ENCODE peak calls at places on chromosome 21, in five cellular contexts. U is neural crest cell, A is D341Med, E is GM04504, H is HFFc6. J is an unnamed sample.

GRCh38 chr21:34184232-34184631 is 110.9 kb downstream of the MRPS6 start:
- DNase-seq in H (no peak), U (no peak), A (no peak), E (no peak), J (no peak)

GRCh38 chr21:42376338-42376982 is 10.1 kb upstream of the TFF1 start:
- DNase-seq in H (no peak), A (no peak), E (no peak), U (no peak), J (no peak)

GRCh38 chr21:26583737-26584136 is 10.7 kb upstream of the CYYR1 start:
- DNase-seq in E (no peak), A (no peak), H (no peak), U (no peak), J (no peak)

GRCh38 chr21:32475162-32475812 is 62.8 kb downstream of the EVA1C start:
- DNase-seq in U (no peak), E (peak; percentile 88), A (no peak), H (peak; percentile 84), J (no peak)

GRCh38 chr21:17343055-17343454 is 169.8 kb upstream of the CXADR start:
- DNase-seq in H (no peak), A (no peak), U (peak; percentile 8), E (no peak), J (no peak)

GRCh38 chr21:45455321-45456013 is 50.5 kb downstream of the COL18A1 start:
- DNase-seq in E (no peak), H (no peak), U (no peak), A (no peak), J (no peak)

GRCh38 chr21:42411197-42411869 is 7.6 kb downstream of the UBASH3A start:
- DNase-seq in H (no peak), A (no peak), E (no peak), U (no peak), J (no peak)

GRCh38 chr21:30638686-30639085 is 3.7 kb downstream of the KRTAP20-2 start:
- DNase-seq in U (no peak), H (no peak), A (no peak), E (no peak), J (no peak)

GRCh38 chr21:41283211-41283818 is 33.3 kb upstream of the FAM3B start:
- DNase-seq in H (peak; percentile 73), A (peak; percentile 72), U (peak; percentile 33), E (peak; percentile 67), J (peak; percentile 65)

GRCh38 chr21:37868896-37869295 is 47.4 kb downstream of the KCNJ6 start:
- DNase-seq in H (peak; percentile 68), U (no peak), E (peak; percentile 52), A (no peak), J (no peak)

GRCh38 chr21:44521928-44522752 is 17.9 kb downstream of the KRTAP10-1 start:
- DNase-seq in E (no peak), A (no peak), H (no peak), U (no peak), J (no peak)

GRCh38 chr21:37186983-37187382 is 80.2 kb downstream of the VPS26C start:
- DNase-seq in E (no peak), U (no peak), A (no peak), H (no peak), J (no peak)

GRCh38 chr21:45592208-45592619 is 50.0 kb upstream of the SLC19A1 start:
- DNase-seq in H (no peak), U (no peak), A (no peak), E (no peak), J (no peak)

GRCh38 chr21:13937236-13937635 is 273.5 kb downstream of the LIPI start:
- DNase-seq in A (peak; percentile 4), E (no peak), H (no peak), U (no peak), J (no peak)

GRCh38 chr21:35004289-35004688 is 44.8 kb downstream of the RUNX1 start:
- DNase-seq in H (no peak), U (no peak), E (no peak), A (no peak), J (no peak)

GRCh38 chr21:39071623-39072214 is 111.5 kb downstream of the PSMG1 start:
- DNase-seq in E (no peak), A (no peak), U (no peak), H (peak; percentile 38), J (peak; percentile 74)

GRCh38 chr21:41024341-41025056 is 143.5 kb upstream of the BACE2 start:
- DNase-seq in U (no peak), E (no peak), H (no peak), A (no peak), J (no peak)

GRCh38 chr21:32733356-32733755 is 5.5 kb upstream of the SYNJ1 start:
- DNase-seq in E (no peak), A (no peak), U (no peak), H (no peak), J (no peak)

GRCh38 chr21:46325073-46325912 is 1.3 kb downstream of the PCNT start:
- DNase-seq in H (peak; percentile 41), A (peak; percentile 80), E (no peak), U (peak; percentile 45), J (no peak)

GRCh38 chr21:27555996-27556395 is 589.1 kb upstream of the ADAMTS5 start:
- DNase-seq in U (no peak), A (no peak), H (peak; percentile 18), E (no peak), J (no peak)

GRCh38 chr21:26777166-26777565 is 68.0 kb downstream of the ADAMTS1 start:
- DNase-seq in H (peak; percentile 42), U (no peak), A (no peak), E (no peak), J (no peak)

GRCh38 chr21:19261731-19262367 is 858.3 kb upstream of the TMPRSS15 start:
- DNase-seq in A (no peak), E (no peak), H (no peak), U (no peak), J (no peak)

GRCh38 chr21:35236090-35236489 is 187.0 kb upstream of the RUNX1 start:
- DNase-seq in E (no peak), U (no peak), H (no peak), A (no peak), J (no peak)

GRCh38 chr21:25513810-25514209 is 93.5 kb downstream of the MRPL39 start:
- DNase-seq in E (no peak), A (no peak), U (no peak), H (no peak), J (no peak)

GRCh38 chr21:26453258-26453657 is 119.8 kb downstream of the CYYR1 start:
- DNase-seq in H (no peak), U (no peak), E (no peak), A (no peak), J (no peak)

GRCh38 chr21:41948901-41949300 is 4.9 kb downstream of the C2CD2 start:
- DNase-seq in U (no peak), H (no peak), A (no peak), E (no peak), J (no peak)

GRCh38 chr21:33848252-33848953 is 67.2 kb downstream of the ATP5PO start:
- DNase-seq in U (no peak), H (no peak), E (no peak), A (no peak), J (no peak)

GRCh38 chr21:41398251-41398650 is 27.8 kb upstream of the MX1 start:
- DNase-seq in H (no peak), E (no peak), A (no peak), U (no peak), J (no peak)

GRCh38 chr21:29347274-29347681 is 48.6 kb downstream of the BACH1 start:
- DNase-seq in E (no peak), H (no peak), U (no peak), A (no peak), J (no peak)

GRCh38 chr21:39004776-39005605 is 178.3 kb downstream of the PSMG1 start:
- DNase-seq in U (no peak), E (no peak), H (no peak), A (no peak), J (no peak)

GRCh38 chr21:35974801-35975200 is 85.5 kb downstream of the SETD4 start:
- DNase-seq in A (no peak), U (no peak), E (no peak), H (no peak), J (no peak)

GRCh38 chr21:37041706-37042271 is 31.1 kb downstream of the PIGP start:
- DNase-seq in E (no peak), U (no peak), A (peak; percentile 50), H (no peak), J (no peak)

GRCh38 chr21:26776320-26777021 is 68.7 kb downstream of the ADAMTS1 start:
- DNase-seq in A (no peak), U (no peak), E (no peak), H (peak; percentile 80), J (no peak)

GRCh38 chr21:15300131-15300530 is 235.3 kb upstream of the NRIP1 start:
- DNase-seq in A (no peak), E (no peak), H (no peak), U (no peak), J (no peak)

GRCh38 chr21:34186119-34186719 is 112.8 kb downstream of the MRPS6 start:
- DNase-seq in H (no peak), E (no peak), A (no peak), U (no peak), J (no peak)

GRCh38 chr21:41648591-41649031 is 118.2 kb downstream of the RIPK4 start:
- DNase-seq in A (no peak), H (peak; percentile 57), E (no peak), U (no peak), J (no peak)